ENCODE peak calls at places on chromosomes 7 and 10, in seven cellular contexts. Z is sigmoid colon; U is CD8-positive, alpha-beta T cell; C is PC-9; G is SK-N-SH; P is IMR-90; R is DND-41. A is an unnamed sample.

GRCh38 chr7:96508371-96508770 is 186.5 kb upstream of the SLC25A13 start:
- DNase-seq in Z (no peak), U (no peak), C (peak; percentile 69), G (peak; percentile 49), P (no peak), R (no peak), A (no peak)

GRCh38 chr7:158015403-158016116 is 572.1 kb downstream of the PTPRN2 start:
- DNase-seq in Z (no peak), U (no peak), C (no peak), G (no peak), P (no peak), R (no peak), A (peak; percentile 12)

GRCh38 chr7:24291271-24291670 is 7.3 kb downstream of the NPY start:
- DNase-seq in Z (no peak), U (no peak), C (peak; percentile 98), G (no peak), P (no peak), R (no peak), A (no peak)

GRCh38 chr10:118980135-118980865 is 49.2 kb upstream of the NANOS1 start:
- DNase-seq in Z (peak; percentile 50), U (no peak), C (no peak), G (no peak), P (no peak), R (peak; percentile 13), A (no peak)

GRCh38 chr7:155363146-155363539 is 65.5 kb downstream of the INSIG1 start:
- DNase-seq in Z (no peak), U (no peak), C (no peak), G (no peak), P (no peak), R (no peak), A (peak; percentile 9)

GRCh38 chr7:32393861-32394260 is 96.3 kb downstream of the LSM5 start:
- DNase-seq in Z (no peak), U (no peak), C (no peak), G (no peak), P (no peak), R (no peak), A (no peak)

GRCh38 chr7:121604627-121605296 is 208.7 kb upstream of the FAM3C start:
- DNase-seq in Z (no peak), U (no peak), C (no peak), G (no peak), P (no peak), R (no peak), A (no peak)

GRCh38 chr7:66413379-66414114 is 208.4 kb downstream of the TPST1 start:
- DNase-seq in Z (peak; percentile 90), U (peak; percentile 91), C (peak; percentile 66), G (peak; percentile 100), P (peak; percentile 25), R (no peak), A (peak; percentile 81)

GRCh38 chr7:100691676-100692577 is 2.1 kb downstream of the GIGYF1 start:
- DNase-seq in Z (peak; percentile 89), U (peak; percentile 77), C (no peak), G (peak; percentile 98), P (peak; percentile 61), R (peak; percentile 85), A (peak; percentile 75)

GRCh38 chr10:123945506-123945905 is 53.9 kb upstream of the CPXM2 start:
- DNase-seq in Z (no peak), U (no peak), C (no peak), G (no peak), P (peak; percentile 2), R (peak; percentile 13), A (no peak)

GRCh38 chr10:109427421-109427820 is 495.9 kb downstream of the XPNPEP1 start:
- DNase-seq in Z (no peak), U (no peak), C (no peak), G (no peak), P (peak; percentile 51), R (no peak), A (no peak)
- TF ChIP-seq CTCF in Z (no peak), U (no peak), C (no peak), G (peak; percentile 58), P (peak; percentile 64), R (no peak), A (no peak)

GRCh38 chr7:605661-606450 is 86.2 kb upstream of the PDGFA start:
- DNase-seq in Z (no peak), U (no peak), C (no peak), G (no peak), P (no peak), R (no peak), A (no peak)
- H3K4me1 ChIP-seq in Z (peaks cover 32% of the 10 kb centered on the region), U (peaks cover 85% of the 10 kb centered on the region), C (no peaks in the 10 kb centered on the region), G (no peaks in the 10 kb centered on the region), P (peaks cover 3% of the 10 kb centered on the region), R (peaks cover 78% of the 10 kb centered on the region), A (peaks cover 43% of the 10 kb centered on the region)

GRCh38 chr10:110505130-110505815 is 7.6 kb downstream of the DUSP5 start:
- DNase-seq in Z (no peak), U (no peak), C (no peak), G (no peak), P (no peak), R (no peak), A (peak; percentile 29)

GRCh38 chr10:110502072-110502845 is 4.6 kb downstream of the DUSP5 start:
- DNase-seq in Z (no peak), U (no peak), C (no peak), G (no peak), P (no peak), R (no peak), A (no peak)

GRCh38 chr10:110504111-110504735 is 6.5 kb downstream of the DUSP5 start:
- DNase-seq in Z (peak; percentile 75), U (peak; percentile 57), C (no peak), G (no peak), P (peak; percentile 91), R (no peak), A (peak; percentile 47)

GRCh38 chr10:110502851-110503301 is 5.2 kb downstream of the DUSP5 start:
- DNase-seq in Z (peak; percentile 91), U (no peak), C (no peak), G (no peak), P (peak; percentile 80), R (no peak), A (peak; percentile 40)

GRCh38 chr10:110503528-110504110 is 5.9 kb downstream of the DUSP5 start:
- DNase-seq in Z (peak; percentile 63), U (no peak), C (no peak), G (no peak), P (no peak), R (no peak), A (no peak)
- H3K27ac ChIP-seq in Z (peak overlapping the region; percentile 97), U (peak overlapping the region; percentile 29), C (peak overlapping the region; percentile 32), G (peak overlapping the region; percentile 90), P (peak overlapping the region; percentile 72), R (no peak overlapping the region), A (no peak overlapping the region)

GRCh38 chr7:142323706-142324105 is 65.8 kb upstream of the PRSS58 start:
- DNase-seq in Z (no peak), U (no peak), C (peak; percentile 66), G (peak; percentile 49), P (no peak), R (peak; percentile 80), A (no peak)
- TF ChIP-seq CTCF in Z (no peak), U (peak; percentile 51), C (peak; percentile 88), G (peak; percentile 52), P (peak; percentile 13), R (peak; percentile 90), A (no peak)

GRCh38 chr7:35446091-35446490 is 192.2 kb upstream of the TBX20 start:
- DNase-seq in Z (no peak), U (no peak), C (no peak), G (no peak), P (no peak), R (no peak), A (no peak)
- H3K4me1 ChIP-seq in Z (no peaks in the 10 kb centered on the region), U (no peaks in the 10 kb centered on the region), C (no peaks in the 10 kb centered on the region), G (peaks cover 2% of the 10 kb centered on the region), P (no peaks in the 10 kb centered on the region), R (no peaks in the 10 kb centered on the region), A (no peaks in the 10 kb centered on the region)